ENCODE peak calls at places on chromosome 7, in six cellular contexts. E is activated T-helper 17 cell treated with anti-CD3 and anti-CD28 coated beads, Interleukin-2, amount 50 U/mL, for 72 hours; T is T-cell; D is heart right ventricle; V is activated naive CD8-positive, alpha-beta T cell treated with anti-CD3 and anti-CD28 coated beads, Interleukin-2, amount 10 ng/mL, durations not matched to agents 7 days and 5 days; G is pancreas. B is an unnamed sample.

GRCh38 chr7:149716007-149716931 is 57.1 kb downstream of the ZNF467 start:
- ATAC-seq in V (no peak), D (no peak), E (no peak), T (no peak), G (no peak), B (no peak)

GRCh38 chr7:158771213-158771817 is 58.0 kb downstream of the ESYT2 start:
- ATAC-seq in G (no peak), V (no peak), D (no peak), T (peak), E (no peak), B (no peak)

GRCh38 chr7:138954545-138955475 is 26.4 kb downstream of the KIAA1549 start:
- ATAC-seq in D (no peak), G (no peak), T (no peak), E (no peak), V (no peak), B (no peak)

GRCh38 chr7:100492738-100493475 is 9.2 kb downstream of the NYAP1 start:
- ATAC-seq in D (no peak), G (no peak), E (peak), T (peak), V (peak), B (no peak)

GRCh38 chr7:94647295-94647694 is 8.6 kb downstream of the SGCE start:
- ATAC-seq in T (no peak), G (no peak), V (no peak), D (no peak), E (no peak), B (no peak)

GRCh38 chr7:4307645-4308590 is 374.2 kb upstream of the FOXK1 start:
- ATAC-seq in G (no peak), D (no peak), V (no peak), T (no peak), E (no peak), B (no peak)

GRCh38 chr7:53336133-53336532 is 300.7 kb downstream of the POM121L12 start:
- ATAC-seq in V (no peak), G (no peak), D (no peak), T (no peak), E (no peak), B (no peak)

GRCh38 chr7:132580717-132581285 is 4.5 kb upstream of the PLXNA4 start:
- ATAC-seq in V (peak), D (peak), T (peak), G (peak), E (peak), B (peak)

GRCh38 chr7:16786257-16786656 is 18.5 kb downstream of the AGR2 start:
- ATAC-seq in E (no peak), G (peak), D (no peak), T (no peak), V (no peak), B (no peak)

GRCh38 chr7:129728875-129729467 is 117.5 kb downstream of the NRF1 start:
- ATAC-seq in D (no peak), V (no peak), G (no peak), T (no peak), E (no peak), B (no peak)

GRCh38 chr7:101465576-101466196 is 103.0 kb downstream of the COL26A1 start:
- ATAC-seq in T (no peak), G (no peak), E (peak), V (peak), D (no peak), B (no peak)

GRCh38 chr7:7156663-7157062 is 25.7 kb upstream of the C1GALT1 start:
- ATAC-seq in T (peak), G (no peak), D (no peak), V (no peak), E (no peak), B (no peak)

GRCh38 chr7:102146122-102146521 is 140.5 kb upstream of the SH2B2 start:
- ATAC-seq in V (no peak), D (peak), E (no peak), T (no peak), G (no peak), B (no peak)

GRCh38 chr7:94042381-94042780 is 38.2 kb upstream of the BET1 start:
- ATAC-seq in E (no peak), V (no peak), D (no peak), G (no peak), T (no peak), B (no peak)

GRCh38 chr7:65832281-65832680 is 40.6 kb upstream of the VKORC1L1 start:
- ATAC-seq in D (no peak), T (no peak), G (no peak), V (no peak), E (no peak), B (no peak)

GRCh38 chr7:130160455-130160854 is 44.8 kb downstream of the TMEM209 start:
- ATAC-seq in V (no peak), T (no peak), D (no peak), G (no peak), E (no peak), B (no peak)